ENCODE peak calls at places on chromosomes 3 and 15, in six cellular contexts. Z is NCI-H748 treated with DMSO at 0.1 percent for 48 hours; Q is stimulated activated naive B cell treated with anti-CD40 and anti-IgM and Interleukin-4, amounts not matched to agents 10 μg/mL and 1 μg/mL and 100 μg/mL, for 72 hours; M is hepatocyte; P is activated CD4-positive, alpha-beta T cell treated with anti-CD3 and anti-CD28 coated beads, Interleukin-2, amount 10 ng/mL, durations not matched to agents 7 days and 5 days; I is foreskin melanocyte. E is an unnamed sample.

GRCh38 chr3:175222356-175222755 is 363.2 kb downstream of the NAALADL2 start:
- DNase-seq in P (no peak), Q (no peak), Z (no peak), M (no peak), I (no peak), E (peak)

GRCh38 chr3:193149998-193150397 is 91.0 kb upstream of the PLAAT1 start:
- DNase-seq in P (no peak), Z (no peak), Q (no peak), M (no peak), I (no peak), E (no peak)

GRCh38 chr15:49239105-49239504 is 69.1 kb downstream of the GALK2 start:
- DNase-seq in Z (no peak), Q (no peak), I (no peak), P (no peak), M (no peak), E (no peak)

GRCh38 chr3:128466840-128467541 is at the start of gene DNAJB8:
- DNase-seq in Q (no peak), M (no peak), I (no peak), P (peak), Z (no peak), E (no peak)

GRCh38 chr3:151009430-151009829 is 36.9 kb upstream of the CLRN1 start:
- DNase-seq in Z (no peak), P (no peak), M (no peak), I (no peak), Q (no peak), E (no peak)

GRCh38 chr3:185046623-185047022 is 106.2 kb downstream of the C3orf70 start:
- DNase-seq in Z (no peak), M (no peak), P (no peak), Q (no peak), I (no peak), E (no peak)

GRCh38 chr3:51897391-51897790 is 5.8 kb downstream of the IQCF1 start:
- DNase-seq in P (no peak), I (no peak), Z (no peak), M (no peak), Q (no peak), E (no peak)

GRCh38 chr3:156745766-156746165 is 71.4 kb downstream of the TIPARP start:
- DNase-seq in Z (no peak), I (no peak), P (no peak), M (no peak), Q (no peak), E (no peak)

GRCh38 chr15:92690370-92690769 is 34.8 kb upstream of the FAM174B start:
- DNase-seq in Q (no peak), P (no peak), M (no peak), Z (no peak), I (no peak), E (no peak)

GRCh38 chr15:90306560-90306959 is 41.1 kb downstream of the NGRN start:
- DNase-seq in Z (no peak), I (no peak), P (peak), Q (no peak), M (no peak), E (no peak)

GRCh38 chr3:135231646-135232625 is 436.9 kb downstream of the EPHB1 start:
- DNase-seq in Z (peak), M (no peak), Q (no peak), I (no peak), P (no peak), E (no peak)

GRCh38 chr3:125644036-125645025 is 49.0 kb upstream of the OSBPL11 start:
- DNase-seq in P (no peak), I (no peak), Z (no peak), Q (no peak), M (peak), E (no peak)

GRCh38 chr3:123318374-123318773 is 116.6 kb downstream of the SEC22A start:
- DNase-seq in M (no peak), Z (no peak), I (no peak), P (no peak), Q (no peak), E (no peak)

GRCh38 chr3:183212096-183212495 is 41.0 kb upstream of the B3GNT5 start:
- DNase-seq in Z (no peak), P (no peak), Q (no peak), M (no peak), I (no peak), E (no peak)

GRCh38 chr3:122200681-122201080 is 17.2 kb downstream of the CASR start:
- DNase-seq in Q (no peak), Z (no peak), M (no peak), I (no peak), P (no peak), E (no peak)

GRCh38 chr15:82021992-82022391 is 23.8 kb downstream of the MEX3B start:
- DNase-seq in M (peak), I (no peak), Z (peak), Q (no peak), P (no peak), E (no peak)

GRCh38 chr3:193928354-193929209 is 207.4 kb upstream of the HES1 start:
- DNase-seq in I (peak), M (peak), Z (no peak), P (no peak), Q (no peak), E (no peak)

GRCh38 chr3:197590313-197590962 is 34.7 kb upstream of the BDH1 start:
- DNase-seq in I (no peak), Q (no peak), P (no peak), Z (no peak), M (peak), E (no peak)

GRCh38 chr3:42493798-42494151 is 8.7 kb upstream of the VIPR1 start:
- DNase-seq in I (no peak), Z (no peak), P (no peak), M (no peak), Q (no peak), E (no peak)

GRCh38 chr3:109351231-109351630 is 13.9 kb upstream of the DPPA4 start:
- DNase-seq in Z (no peak), Q (no peak), P (no peak), M (no peak), I (no peak), E (no peak)

GRCh38 chr15:86433983-86434382 is 354.3 kb downstream of the AGBL1 start:
- DNase-seq in Q (no peak), Z (peak), P (no peak), M (no peak), I (no peak), E (no peak)

GRCh38 chr3:132083583-132084372 is 49.0 kb upstream of the CPNE4 start:
- DNase-seq in I (no peak), Q (no peak), Z (no peak), M (no peak), P (no peak), E (peak)

GRCh38 chr3:154356009-154356408 is 31.7 kb upstream of the DHX36 start:
- DNase-seq in M (peak), Z (no peak), Q (no peak), I (no peak), P (no peak), E (no peak)

GRCh38 chr3:1506090-1506489 is 413.3 kb downstream of the CNTN6 start:
- DNase-seq in Q (no peak), I (no peak), P (no peak), M (no peak), Z (no peak), E (no peak)

GRCh38 chr3:15800327-15800726 is 2.5 kb upstream of the ANKRD28 start:
- DNase-seq in Z (no peak), P (no peak), M (no peak), Q (no peak), I (no peak), E (no peak)

GRCh38 chr3:120487079-120487693 is 36.4 kb upstream of the FSTL1 start:
- DNase-seq in M (no peak), P (no peak), Z (no peak), Q (no peak), I (no peak), E (no peak)